ENCODE peak calls at places on chromosomes 2 and 18, in eight cellular contexts. One of them, this sample, is unnamed.

GRCh38 chr2:135132314-135132713 is 80.2 kb downstream of the RAB3GAP1 start:
- DNase-seq in tibial artery: no peak
- DNase-seq in fibroblast of the conjunctiva: no peak
- DNase-seq in HepG2: no peak
- DNase-seq in NCI-H1092: no peak
- DNase-seq in NCI-H2081: no peak
- DNase-seq in NCI-H187 treated with DMSO at 0.1 percent for 48 hours: no peak
- DNase-seq in midbrain: no peak
- DNase-seq in this sample: no peak

GRCh38 chr2:6487805-6488204 is 377.9 kb downstream of the CMPK2 start:
- DNase-seq in tibial artery: no peak
- DNase-seq in fibroblast of the conjunctiva: no peak
- DNase-seq in HepG2: no peak
- DNase-seq in NCI-H1092: no peak
- DNase-seq in NCI-H2081: no peak
- DNase-seq in NCI-H187 treated with DMSO at 0.1 percent for 48 hours: no peak
- DNase-seq in midbrain: no peak
- DNase-seq in this sample: no peak

GRCh38 chr18:61984293-61984692 is 91.5 kb upstream of the RNF152 start:
- DNase-seq in tibial artery: no peak
- DNase-seq in fibroblast of the conjunctiva: no peak
- DNase-seq in HepG2: no peak
- DNase-seq in NCI-H1092: no peak
- DNase-seq in NCI-H2081: no peak
- DNase-seq in NCI-H187 treated with DMSO at 0.1 percent for 48 hours: no peak
- DNase-seq in midbrain: peak; percentile 7
- DNase-seq in this sample: no peak

GRCh38 chr2:190105554-190105953 is 43.0 kb upstream of the MSTN start:
- DNase-seq in tibial artery: no peak
- DNase-seq in fibroblast of the conjunctiva: no peak
- DNase-seq in HepG2: no peak
- DNase-seq in NCI-H1092: no peak
- DNase-seq in NCI-H2081: no peak
- DNase-seq in NCI-H187 treated with DMSO at 0.1 percent for 48 hours: no peak
- DNase-seq in midbrain: no peak
- DNase-seq in this sample: no peak

GRCh38 chr2:47559079-47559684 is 156.2 kb downstream of the MSH2 start:
- DNase-seq in tibial artery: no peak
- DNase-seq in fibroblast of the conjunctiva: no peak
- DNase-seq in HepG2: no peak
- DNase-seq in NCI-H1092: no peak
- DNase-seq in NCI-H2081: no peak
- DNase-seq in NCI-H187 treated with DMSO at 0.1 percent for 48 hours: no peak
- DNase-seq in midbrain: no peak
- DNase-seq in this sample: no peak

GRCh38 chr18:77763530-77763929 is 513.9 kb downstream of the GALR1 start:
- DNase-seq in tibial artery: no peak
- DNase-seq in fibroblast of the conjunctiva: no peak
- DNase-seq in HepG2: no peak
- DNase-seq in NCI-H1092: no peak
- DNase-seq in NCI-H2081: no peak
- DNase-seq in NCI-H187 treated with DMSO at 0.1 percent for 48 hours: no peak
- DNase-seq in midbrain: no peak
- DNase-seq in this sample: no peak

GRCh38 chr2:202038471-202039277 is 5.0 kb downstream of the FZD7 start:
- DNase-seq in tibial artery: no peak
- DNase-seq in fibroblast of the conjunctiva: no peak
- DNase-seq in HepG2: no peak
- DNase-seq in NCI-H1092: no peak
- DNase-seq in NCI-H2081: no peak
- DNase-seq in NCI-H187 treated with DMSO at 0.1 percent for 48 hours: no peak
- DNase-seq in midbrain: no peak
- DNase-seq in this sample: no peak

GRCh38 chr2:166560022-166560421 is 66.0 kb upstream of the SCN7A start:
- DNase-seq in tibial artery: no peak
- DNase-seq in fibroblast of the conjunctiva: no peak
- DNase-seq in HepG2: no peak
- DNase-seq in NCI-H1092: no peak
- DNase-seq in NCI-H2081: no peak
- DNase-seq in NCI-H187 treated with DMSO at 0.1 percent for 48 hours: no peak
- DNase-seq in midbrain: no peak
- DNase-seq in this sample: no peak

GRCh38 chr2:96163768-96164429 is 18.7 kb upstream of the DUSP2 start:
- DNase-seq in tibial artery: no peak
- DNase-seq in fibroblast of the conjunctiva: no peak
- DNase-seq in HepG2: no peak
- DNase-seq in NCI-H1092: no peak
- DNase-seq in NCI-H2081: no peak
- DNase-seq in NCI-H187 treated with DMSO at 0.1 percent for 48 hours: no peak
- DNase-seq in midbrain: no peak
- DNase-seq in this sample: no peak

GRCh38 chr18:12282436-12283039 is 25.5 kb upstream of the TUBB6 start:
- DNase-seq in tibial artery: no peak
- DNase-seq in fibroblast of the conjunctiva: peak; percentile 36
- DNase-seq in HepG2: peak; percentile 27
- DNase-seq in NCI-H1092: no peak
- DNase-seq in NCI-H2081: no peak
- DNase-seq in NCI-H187 treated with DMSO at 0.1 percent for 48 hours: no peak
- DNase-seq in midbrain: no peak
- DNase-seq in this sample: no peak

GRCh38 chr2:101037161-101037755 is 35.2 kb downstream of the RPL31 start:
- DNase-seq in tibial artery: no peak
- DNase-seq in fibroblast of the conjunctiva: no peak
- DNase-seq in HepG2: no peak
- DNase-seq in NCI-H1092: no peak
- DNase-seq in NCI-H2081: no peak
- DNase-seq in NCI-H187 treated with DMSO at 0.1 percent for 48 hours: no peak
- DNase-seq in midbrain: no peak
- DNase-seq in this sample: no peak

GRCh38 chr18:50805732-50806131 is 14.1 kb downstream of the MRO start:
- DNase-seq in tibial artery: no peak
- DNase-seq in fibroblast of the conjunctiva: no peak
- DNase-seq in HepG2: no peak
- DNase-seq in NCI-H1092: no peak
- DNase-seq in NCI-H2081: no peak
- DNase-seq in NCI-H187 treated with DMSO at 0.1 percent for 48 hours: no peak
- DNase-seq in midbrain: no peak
- DNase-seq in this sample: no peak

GRCh38 chr2:16382451-16382850 is 283.2 kb downstream of the CYRIA start:
- DNase-seq in tibial artery: no peak
- DNase-seq in fibroblast of the conjunctiva: no peak
- DNase-seq in HepG2: no peak
- DNase-seq in NCI-H1092: no peak
- DNase-seq in NCI-H2081: no peak
- DNase-seq in NCI-H187 treated with DMSO at 0.1 percent for 48 hours: no peak
- DNase-seq in midbrain: no peak
- DNase-seq in this sample: no peak

GRCh38 chr2:41937464-41937861 is 110.4 kb upstream of the PKDCC start:
- DNase-seq in tibial artery: no peak
- DNase-seq in fibroblast of the conjunctiva: no peak
- DNase-seq in HepG2: no peak
- DNase-seq in NCI-H1092: no peak
- DNase-seq in NCI-H2081: no peak
- DNase-seq in NCI-H187 treated with DMSO at 0.1 percent for 48 hours: peak; percentile 66
- DNase-seq in midbrain: no peak
- DNase-seq in this sample: no peak